ENCODE peak calls at places on chromosomes 11 and 22, in six cellular contexts. One of them, this sample, is unnamed.

GRCh38 chr11:72985645-72986044 is 156.5 kb downstream of the FCHSD2 start:
- DNase-seq in AG09319: no peak
- DNase-seq in endothelial cell: no peak
- DNase-seq in fibroblast of gingiva: peak; percentile 66
- DNase-seq in T-helper 2 cell: no peak
- DNase-seq in AG10803: no peak
- DNase-seq in this sample: no peak

GRCh38 chr22:47195156-47195675 is 432.8 kb downstream of the TBC1D22A start:
- DNase-seq in AG09319: no peak
- DNase-seq in endothelial cell: no peak
- DNase-seq in fibroblast of gingiva: no peak
- DNase-seq in T-helper 2 cell: no peak
- DNase-seq in AG10803: no peak
- DNase-seq in this sample: no peak

GRCh38 chr22:26990503-26991189 is 333.3 kb downstream of the MIAT start:
- DNase-seq in AG09319: no peak
- DNase-seq in endothelial cell: no peak
- DNase-seq in fibroblast of gingiva: no peak
- DNase-seq in T-helper 2 cell: no peak
- DNase-seq in AG10803: no peak
- DNase-seq in this sample: no peak

GRCh38 chr11:95307310-95307709 is 76.3 kb upstream of the SESN3 start:
- DNase-seq in AG09319: no peak
- DNase-seq in endothelial cell: no peak
- DNase-seq in fibroblast of gingiva: no peak
- DNase-seq in T-helper 2 cell: no peak
- DNase-seq in AG10803: no peak
- DNase-seq in this sample: no peak

GRCh38 chr11:69831985-69832384 is 12.8 kb upstream of the FGF3 start:
- DNase-seq in AG09319: no peak
- DNase-seq in endothelial cell: no peak
- DNase-seq in fibroblast of gingiva: no peak
- DNase-seq in T-helper 2 cell: no peak
- DNase-seq in AG10803: no peak
- DNase-seq in this sample: no peak

GRCh38 chr11:9516113-9516512 is 55.3 kb downstream of the ZNF143 start:
- DNase-seq in AG09319: no peak
- DNase-seq in endothelial cell: no peak
- DNase-seq in fibroblast of gingiva: no peak
- DNase-seq in T-helper 2 cell: no peak
- DNase-seq in AG10803: no peak
- DNase-seq in this sample: no peak

GRCh38 chr11:19428206-19429001 is 187.7 kb upstream of the E2F8 start:
- DNase-seq in AG09319: no peak
- DNase-seq in endothelial cell: no peak
- DNase-seq in fibroblast of gingiva: no peak
- DNase-seq in T-helper 2 cell: no peak
- DNase-seq in AG10803: no peak
- DNase-seq in this sample: no peak

GRCh38 chr11:123800041-123800440 is 6.1 kb downstream of the OR6M1 start:
- DNase-seq in AG09319: no peak
- DNase-seq in endothelial cell: no peak
- DNase-seq in fibroblast of gingiva: no peak
- DNase-seq in T-helper 2 cell: no peak
- DNase-seq in AG10803: no peak
- DNase-seq in this sample: no peak

GRCh38 chr22:36136475-36136874 is 24.1 kb downstream of the APOL3 start:
- DNase-seq in AG09319: peak; percentile 19
- DNase-seq in endothelial cell: no peak
- DNase-seq in fibroblast of gingiva: peak; percentile 67
- DNase-seq in T-helper 2 cell: no peak
- DNase-seq in AG10803: peak; percentile 48
- DNase-seq in this sample: no peak

GRCh38 chr11:27018902-27019544 is 21.6 kb upstream of the BBOX1 start:
- DNase-seq in AG09319: no peak
- DNase-seq in endothelial cell: no peak
- DNase-seq in fibroblast of gingiva: no peak
- DNase-seq in T-helper 2 cell: no peak
- DNase-seq in AG10803: no peak
- DNase-seq in this sample: no peak

GRCh38 chr11:65915821-65916251 is 3.0 kb downstream of the C11orf68 start:
- DNase-seq in AG09319: peak; percentile 94
- DNase-seq in endothelial cell: no peak
- DNase-seq in fibroblast of gingiva: peak; percentile 97
- DNase-seq in T-helper 2 cell: no peak
- DNase-seq in AG10803: peak; percentile 98
- DNase-seq in this sample: no peak

GRCh38 chr11:111960916-111961315 is 23.8 kb downstream of the DIXDC1 start:
- DNase-seq in AG09319: no peak
- DNase-seq in endothelial cell: no peak
- DNase-seq in fibroblast of gingiva: no peak
- DNase-seq in T-helper 2 cell: no peak
- DNase-seq in AG10803: no peak
- DNase-seq in this sample: no peak

GRCh38 chr11:118001494-118001971 is 15.3 kb downstream of the IL10RA start:
- DNase-seq in AG09319: no peak
- DNase-seq in endothelial cell: no peak
- DNase-seq in fibroblast of gingiva: no peak
- DNase-seq in T-helper 2 cell: no peak
- DNase-seq in AG10803: no peak
- DNase-seq in this sample: no peak

GRCh38 chr11:130601141-130601540 is 152.7 kb downstream of the ADAMTS15 start:
- DNase-seq in AG09319: peak; percentile 55
- DNase-seq in endothelial cell: peak; percentile 8
- DNase-seq in fibroblast of gingiva: peak; percentile 83
- DNase-seq in T-helper 2 cell: no peak
- DNase-seq in AG10803: peak; percentile 82
- DNase-seq in this sample: no peak

GRCh38 chr11:107704432-107704831 is 7.4 kb downstream of the SLN start:
- DNase-seq in AG09319: no peak
- DNase-seq in endothelial cell: no peak
- DNase-seq in fibroblast of gingiva: peak; percentile 14
- DNase-seq in T-helper 2 cell: no peak
- DNase-seq in AG10803: peak; percentile 47
- DNase-seq in this sample: no peak

GRCh38 chr11:108500721-108501120 is 2.5 kb upstream of the POGLUT3 start:
- DNase-seq in AG09319: no peak
- DNase-seq in endothelial cell: no peak
- DNase-seq in fibroblast of gingiva: no peak
- DNase-seq in T-helper 2 cell: no peak
- DNase-seq in AG10803: no peak
- DNase-seq in this sample: no peak

GRCh38 chr22:22536515-22536914 is 16.4 kb upstream of the ZNF280A start:
- DNase-seq in AG09319: no peak
- DNase-seq in endothelial cell: no peak
- DNase-seq in fibroblast of gingiva: no peak
- DNase-seq in T-helper 2 cell: no peak
- DNase-seq in AG10803: no peak
- DNase-seq in this sample: no peak

GRCh38 chr11:3859373-3859881 is 4.0 kb downstream of the STIM1 start:
- DNase-seq in AG09319: no peak
- DNase-seq in endothelial cell: no peak
- DNase-seq in fibroblast of gingiva: no peak
- DNase-seq in T-helper 2 cell: no peak
- DNase-seq in AG10803: no peak
- DNase-seq in this sample: no peak

GRCh38 chr11:7437706-7438105 is 47.6 kb upstream of the OLFML1 start:
- DNase-seq in AG09319: no peak
- DNase-seq in endothelial cell: no peak
- DNase-seq in fibroblast of gingiva: peak; percentile 27
- DNase-seq in T-helper 2 cell: no peak
- DNase-seq in AG10803: peak; percentile 89
- DNase-seq in this sample: no peak

GRCh38 chr22:46007003-46007847 is 30.3 kb upstream of the WNT7B start:
- DNase-seq in AG09319: no peak
- DNase-seq in endothelial cell: no peak
- DNase-seq in fibroblast of gingiva: peak; percentile 73
- DNase-seq in T-helper 2 cell: no peak
- DNase-seq in AG10803: peak; percentile 82
- DNase-seq in this sample: no peak

GRCh38 chr22:19932367-19933206 is 9.0 kb upstream of the COMT start:
- DNase-seq in AG09319: no peak
- DNase-seq in endothelial cell: no peak
- DNase-seq in fibroblast of gingiva: no peak
- DNase-seq in T-helper 2 cell: no peak
- DNase-seq in AG10803: no peak
- DNase-seq in this sample: no peak

GRCh38 chr11:132531921-132532320 is 1000.4 kb downstream of the OPCML start:
- DNase-seq in AG09319: no peak
- DNase-seq in endothelial cell: no peak
- DNase-seq in fibroblast of gingiva: no peak
- DNase-seq in T-helper 2 cell: no peak
- DNase-seq in AG10803: peak; percentile 9
- DNase-seq in this sample: no peak

GRCh38 chr11:44792171-44792570 is 65.4 kb downstream of the TSPAN18 start:
- DNase-seq in AG09319: no peak
- DNase-seq in endothelial cell: no peak
- DNase-seq in fibroblast of gingiva: no peak
- DNase-seq in T-helper 2 cell: no peak
- DNase-seq in AG10803: no peak
- DNase-seq in this sample: no peak

This sample was measured in stimulated activated CD8-positive, alpha-beta memory T cell treated with anti-CD3 and anti-CD28 coated beads, Interleukin-7, amount 100 ng/mL, for 4 hours.